ENCODE peak calls at places on chromosomes 1 and 21, in four cellular contexts. One of them, this sample, is unnamed.

GRCh38 chr1:108831225-108831624 is 25.7 kb downstream of the AKNAD1 start:
- DNase-seq in Peyer's patch: no peak
- DNase-seq in stomach: no peak
- DNase-seq in mammary epithelial cell: no peak
- DNase-seq in this sample: no peak

GRCh38 chr1:244092293-244093264 is 41.5 kb downstream of the ZBTB18 start:
- DNase-seq in Peyer's patch: no peak
- DNase-seq in stomach: no peak
- DNase-seq in mammary epithelial cell: no peak
- DNase-seq in this sample: no peak

GRCh38 chr1:36251794-36252481 is 27.7 kb downstream of the THRAP3 start:
- DNase-seq in stomach: no peak
- DNase-seq in Peyer's patch: no peak
- DNase-seq in mammary epithelial cell: no peak
- DNase-seq in this sample: peak; percentile 40

GRCh38 chr1:218351617-218352438 is 6.7 kb downstream of the TGFB2 start:
- DNase-seq in mammary epithelial cell: peak; percentile 21
- DNase-seq in stomach: no peak
- DNase-seq in Peyer's patch: peak; percentile 31
- DNase-seq in this sample: peak; percentile 55

GRCh38 chr1:177001556-177001955 is 163.0 kb downstream of the ASTN1 start:
- DNase-seq in stomach: no peak
- DNase-seq in Peyer's patch: no peak
- DNase-seq in mammary epithelial cell: no peak
- DNase-seq in this sample: no peak

GRCh38 chr1:205373022-205373421 is 16.3 kb upstream of the KLHDC8A start:
- DNase-seq in mammary epithelial cell: no peak
- DNase-seq in stomach: no peak
- DNase-seq in Peyer's patch: peak; percentile 7
- DNase-seq in this sample: no peak

GRCh38 chr1:110466646-110467280 is 15.8 kb downstream of the PROK1 start:
- DNase-seq in Peyer's patch: no peak
- DNase-seq in stomach: no peak
- DNase-seq in mammary epithelial cell: no peak
- DNase-seq in this sample: no peak

GRCh38 chr1:221449801-221450470 is 292.0 kb downstream of the DUSP10 start:
- DNase-seq in Peyer's patch: no peak
- DNase-seq in stomach: no peak
- DNase-seq in mammary epithelial cell: peak; percentile 59
- DNase-seq in this sample: no peak

GRCh38 chr1:211574705-211575104 is 4.3 kb downstream of the SLC30A1 start:
- DNase-seq in mammary epithelial cell: no peak
- DNase-seq in stomach: no peak
- DNase-seq in Peyer's patch: no peak
- DNase-seq in this sample: no peak

GRCh38 chr1:212490276-212490675 is 57.6 kb downstream of the NENF start:
- DNase-seq in mammary epithelial cell: no peak
- DNase-seq in stomach: no peak
- DNase-seq in Peyer's patch: no peak
- DNase-seq in this sample: no peak

GRCh38 chr1:94105501-94105952 is 15.4 kb downstream of the ABCA4 start:
- DNase-seq in stomach: peak; percentile 23
- DNase-seq in mammary epithelial cell: no peak
- DNase-seq in Peyer's patch: no peak
- DNase-seq in this sample: no peak

DNA sequence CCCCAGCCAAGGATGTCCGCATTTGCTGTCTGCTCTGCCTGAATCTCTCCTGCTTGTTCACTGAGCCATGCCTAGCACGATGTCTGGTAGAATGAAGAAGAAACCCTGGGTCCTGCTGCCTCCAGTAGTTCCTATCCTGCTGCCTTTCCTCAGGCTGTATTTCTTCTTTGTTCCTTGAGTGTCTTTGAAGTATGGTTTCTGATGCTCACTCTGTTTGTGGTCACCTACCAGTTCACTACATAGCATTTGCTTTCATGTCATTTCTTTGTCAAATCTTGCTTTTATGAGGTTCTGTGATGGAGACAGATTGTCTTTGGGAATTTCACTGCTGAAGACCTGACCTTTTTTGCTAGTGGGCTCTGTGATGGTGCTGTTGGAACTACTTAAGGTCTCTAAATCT is 5.9 kb downstream of the UCK2 start:
- DNase-seq in stomach: no peak
- DNase-seq in Peyer's patch: no peak
- DNase-seq in mammary epithelial cell: no peak
- DNase-seq in this sample: no peak
- H3K4me1 ChIP-seq in stomach: peaks cover 20% of the 10 kb centered on the region
- H3K4me1 ChIP-seq in Peyer's patch: peaks cover 11% of the 10 kb centered on the region
- H3K4me1 ChIP-seq in mammary epithelial cell: peaks cover 7% of the 10 kb centered on the region
- H3K4me1 ChIP-seq in this sample: peaks cover 25% of the 10 kb centered on the region

GRCh38 chr1:24866211-24867063 is 63.6 kb downstream of the RUNX3 start:
- DNase-seq in Peyer's patch: no peak
- DNase-seq in stomach: peak; percentile 22
- DNase-seq in mammary epithelial cell: no peak
- DNase-seq in this sample: no peak
- H3K4me3 ChIP-seq in Peyer's patch: no peak overlapping the region
- H3K4me3 ChIP-seq in stomach: no peak overlapping the region
- H3K4me3 ChIP-seq in mammary epithelial cell: no peak overlapping the region
- H3K4me3 ChIP-seq in this sample: no peak overlapping the region

GRCh38 chr21:46551636-46552241 is 53.1 kb downstream of the S100B start:
- DNase-seq in mammary epithelial cell: no peak
- DNase-seq in Peyer's patch: peak; percentile 44
- DNase-seq in stomach: peak; percentile 29
- DNase-seq in this sample: no peak
- TF ChIP-seq CTCF in mammary epithelial cell: no peak
- TF ChIP-seq CTCF in Peyer's patch: no peak
- TF ChIP-seq CTCF in stomach: no peak
- TF ChIP-seq CTCF in this sample: no peak

DNA sequence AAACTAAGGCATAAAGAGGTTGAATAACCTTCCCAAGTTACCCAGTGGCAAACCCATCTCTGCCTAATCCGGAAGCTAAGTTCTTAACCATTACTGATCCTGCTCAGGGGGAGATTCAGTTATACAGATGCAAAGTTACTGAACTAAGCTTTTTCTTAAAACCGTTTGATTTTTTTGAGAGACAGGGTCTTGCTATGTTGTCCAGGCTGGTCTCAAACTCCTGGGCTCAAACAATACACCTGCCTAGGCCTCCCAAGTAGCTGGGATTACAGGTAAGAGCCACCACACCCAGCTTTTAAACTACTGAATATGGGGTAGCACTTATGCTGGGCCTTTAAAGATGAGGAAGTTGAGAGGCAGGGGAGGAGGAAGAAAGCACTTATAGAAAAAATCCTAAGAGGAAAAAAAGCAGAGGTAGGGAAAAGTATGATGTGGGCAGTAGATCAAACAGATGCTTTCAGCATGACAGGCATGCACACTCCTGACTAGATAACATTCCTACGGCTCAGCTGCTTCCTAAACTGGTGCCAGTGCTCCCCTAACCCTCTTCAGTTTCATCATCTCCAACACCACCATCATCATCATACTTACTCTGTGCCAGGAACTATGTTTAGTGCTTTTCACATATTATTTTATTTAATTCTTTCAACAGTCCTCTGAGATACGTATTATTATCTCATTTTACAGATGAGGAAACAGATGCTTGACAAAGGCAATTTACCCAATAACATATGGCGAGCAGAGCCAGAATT is 5.8 kb downstream of the PAFAH2 start:
- DNase-seq in mammary epithelial cell: no peak
- DNase-seq in stomach: no peak
- DNase-seq in Peyer's patch: no peak
- DNase-seq in this sample: no peak
- H3K4me1 ChIP-seq in mammary epithelial cell: peaks cover 4% of the 10 kb centered on the region
- H3K4me1 ChIP-seq in stomach: peaks cover 6% of the 10 kb centered on the region
- H3K4me1 ChIP-seq in Peyer's patch: peaks cover 14% of the 10 kb centered on the region
- H3K4me1 ChIP-seq in this sample: peaks cover 54% of the 10 kb centered on the region

DNA sequence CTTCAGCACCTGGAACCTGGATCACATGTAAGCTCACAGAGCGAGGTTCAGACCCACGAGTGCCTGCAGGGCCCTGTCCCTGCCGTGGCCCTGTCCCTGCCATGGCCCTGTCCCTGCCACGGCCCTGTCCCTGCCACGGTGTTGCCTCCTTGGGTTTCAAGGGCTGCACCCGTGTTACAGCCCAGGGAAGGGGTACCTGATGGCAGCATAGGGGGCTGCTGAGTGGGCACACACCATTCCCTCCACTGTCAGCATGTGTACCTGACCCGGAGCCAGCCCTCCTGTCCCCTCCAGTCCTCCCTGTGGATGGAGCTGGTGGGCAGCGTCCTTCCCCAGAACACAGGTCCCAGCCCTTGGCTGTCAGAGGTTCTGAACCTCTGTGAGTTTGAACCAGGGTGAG is 15.3 kb downstream of the DFFB start:
- DNase-seq in stomach: no peak
- DNase-seq in mammary epithelial cell: no peak
- DNase-seq in Peyer's patch: no peak
- DNase-seq in this sample: no peak
- H3K4me3 ChIP-seq in stomach: no peak overlapping the region
- H3K4me3 ChIP-seq in mammary epithelial cell: no peak overlapping the region
- H3K4me3 ChIP-seq in Peyer's patch: no peak overlapping the region
- H3K4me3 ChIP-seq in this sample: no peak overlapping the region

GRCh38 chr1:207052736-207053545 is at the start of gene PFKFB2:
- DNase-seq in Peyer's patch: peak; percentile 99
- DNase-seq in mammary epithelial cell: peak; percentile 99
- DNase-seq in stomach: peak; percentile 100
- DNase-seq in this sample: peak; percentile 98
- TF ChIP-seq CTCF in Peyer's patch: peak; percentile 62
- TF ChIP-seq CTCF in mammary epithelial cell: no peak
- TF ChIP-seq CTCF in stomach: peak; percentile 48
- TF ChIP-seq CTCF in this sample: peak; percentile 58

This sample was measured in gastrocnemius medialis.